ENCODE peak calls at places on chromosomes 12 and 14, in eight cellular contexts. One of them, this sample, is unnamed.

GRCh38 chr12:43758247-43758727 is 303 bp downstream of the PUS7L start:
- DNase-seq in GM20000: no peak
- DNase-seq in body of pancreas: peak
- DNase-seq in nephron progenitor cell: no peak
- DNase-seq in tibial artery: peak
- DNase-seq in cardiac muscle cell: peak
- DNase-seq in neural crest cell: peak
- DNase-seq in WTC11: peak
- DNase-seq in this sample: no peak

GRCh38 chr12:121893901-121894540 is 5.4 kb downstream of the PSMD9 start:
- DNase-seq in body of pancreas: peak
- DNase-seq in nephron progenitor cell: no peak
- DNase-seq in WTC11: no peak
- DNase-seq in GM20000: no peak
- DNase-seq in tibial artery: no peak
- DNase-seq in neural crest cell: no peak
- DNase-seq in cardiac muscle cell: peak
- DNase-seq in this sample: no peak

GRCh38 chr12:103908877-103909276 is 21.3 kb upstream of the HSP90B1 start:
- DNase-seq in tibial artery: no peak
- DNase-seq in body of pancreas: no peak
- DNase-seq in nephron progenitor cell: no peak
- DNase-seq in GM20000: no peak
- DNase-seq in WTC11: no peak
- DNase-seq in neural crest cell: no peak
- DNase-seq in cardiac muscle cell: peak
- DNase-seq in this sample: no peak

GRCh38 chr14:63432228-63432627 is 110.9 kb downstream of the PPP2R5E start:
- DNase-seq in WTC11: no peak
- DNase-seq in nephron progenitor cell: no peak
- DNase-seq in neural crest cell: no peak
- DNase-seq in tibial artery: no peak
- DNase-seq in GM20000: no peak
- DNase-seq in body of pancreas: no peak
- DNase-seq in cardiac muscle cell: no peak
- DNase-seq in this sample: no peak

GRCh38 chr12:49296836-49297694 is 2.1 kb downstream of the PRPH start:
- DNase-seq in cardiac muscle cell: no peak
- DNase-seq in tibial artery: peak
- DNase-seq in body of pancreas: peak
- DNase-seq in GM20000: peak
- DNase-seq in neural crest cell: no peak
- DNase-seq in nephron progenitor cell: peak
- DNase-seq in WTC11: peak
- DNase-seq in this sample: peak

GRCh38 chr14:73786942-73787759 is 64.5 kb upstream of the PTGR2 start:
- DNase-seq in WTC11: peak
- DNase-seq in neural crest cell: peak
- DNase-seq in tibial artery: peak
- DNase-seq in nephron progenitor cell: peak
- DNase-seq in cardiac muscle cell: peak
- DNase-seq in body of pancreas: peak
- DNase-seq in GM20000: peak
- DNase-seq in this sample: no peak

GRCh38 chr14:55071870-55072640 is 20.6 kb downstream of the MAPK1IP1L start:
- DNase-seq in WTC11: no peak
- DNase-seq in body of pancreas: no peak
- DNase-seq in neural crest cell: no peak
- DNase-seq in GM20000: peak
- DNase-seq in nephron progenitor cell: peak
- DNase-seq in tibial artery: no peak
- DNase-seq in cardiac muscle cell: peak
- DNase-seq in this sample: no peak

GRCh38 chr14:28635387-28635786 is 131.2 kb upstream of the FOXG1 start:
- DNase-seq in body of pancreas: no peak
- DNase-seq in neural crest cell: peak
- DNase-seq in tibial artery: no peak
- DNase-seq in cardiac muscle cell: peak
- DNase-seq in GM20000: no peak
- DNase-seq in WTC11: no peak
- DNase-seq in nephron progenitor cell: peak
- DNase-seq in this sample: no peak

GRCh38 chr14:68808696-68809095 is 15.8 kb upstream of the ZFP36L1 start:
- DNase-seq in cardiac muscle cell: no peak
- DNase-seq in neural crest cell: no peak
- DNase-seq in tibial artery: no peak
- DNase-seq in WTC11: no peak
- DNase-seq in body of pancreas: no peak
- DNase-seq in nephron progenitor cell: no peak
- DNase-seq in GM20000: no peak
- DNase-seq in this sample: no peak

GRCh38 chr12:65602191-65602578 is 222.1 kb upstream of the HMGA2 start:
- DNase-seq in tibial artery: no peak
- DNase-seq in GM20000: no peak
- DNase-seq in neural crest cell: no peak
- DNase-seq in body of pancreas: no peak
- DNase-seq in nephron progenitor cell: no peak
- DNase-seq in WTC11: no peak
- DNase-seq in cardiac muscle cell: peak
- DNase-seq in this sample: no peak

GRCh38 chr12:65605019-65605418 is 219.3 kb upstream of the HMGA2 start:
- DNase-seq in nephron progenitor cell: no peak
- DNase-seq in cardiac muscle cell: no peak
- DNase-seq in body of pancreas: no peak
- DNase-seq in WTC11: no peak
- DNase-seq in neural crest cell: no peak
- DNase-seq in GM20000: no peak
- DNase-seq in tibial artery: no peak
- DNase-seq in this sample: no peak

GRCh38 chr12:65603428-65604351 is 220.6 kb upstream of the HMGA2 start:
- DNase-seq in GM20000: no peak
- DNase-seq in tibial artery: peak
- DNase-seq in nephron progenitor cell: no peak
- DNase-seq in neural crest cell: no peak
- DNase-seq in body of pancreas: peak
- DNase-seq in cardiac muscle cell: peak
- DNase-seq in WTC11: no peak
- DNase-seq in this sample: no peak

GRCh38 chr12:65606008-65606766 is 218.1 kb upstream of the HMGA2 start:
- DNase-seq in nephron progenitor cell: no peak
- DNase-seq in GM20000: no peak
- DNase-seq in body of pancreas: no peak
- DNase-seq in WTC11: no peak
- DNase-seq in tibial artery: no peak
- DNase-seq in cardiac muscle cell: no peak
- DNase-seq in neural crest cell: no peak
- DNase-seq in this sample: no peak

GRCh38 chr12:65602579-65603295 is 221.5 kb upstream of the HMGA2 start:
- DNase-seq in tibial artery: peak
- DNase-seq in nephron progenitor cell: peak
- DNase-seq in body of pancreas: peak
- DNase-seq in cardiac muscle cell: peak
- DNase-seq in neural crest cell: peak
- DNase-seq in WTC11: peak
- DNase-seq in GM20000: peak
- DNase-seq in this sample: no peak
- TF ChIP-seq CTCF in tibial artery: peak
- TF ChIP-seq CTCF in nephron progenitor cell: peak
- TF ChIP-seq CTCF in body of pancreas: peak
- TF ChIP-seq CTCF in cardiac muscle cell: peak
- TF ChIP-seq CTCF in neural crest cell: peak
- TF ChIP-seq CTCF in WTC11: peak
- TF ChIP-seq CTCF in GM20000: peak
- TF ChIP-seq CTCF in this sample: peak

GRCh38 chr14:96267336-96267735 is 11.3 kb downstream of the BDKRB1 start:
- DNase-seq in neural crest cell: no peak
- DNase-seq in cardiac muscle cell: peak
- DNase-seq in nephron progenitor cell: no peak
- DNase-seq in tibial artery: no peak
- DNase-seq in WTC11: no peak
- DNase-seq in body of pancreas: peak
- DNase-seq in GM20000: no peak
- DNase-seq in this sample: no peak

GRCh38 chr14:96263347-96264199 is 7.6 kb downstream of the BDKRB1 start:
- DNase-seq in GM20000: no peak
- DNase-seq in nephron progenitor cell: no peak
- DNase-seq in cardiac muscle cell: peak
- DNase-seq in WTC11: no peak
- DNase-seq in body of pancreas: no peak
- DNase-seq in neural crest cell: no peak
- DNase-seq in tibial artery: no peak
- DNase-seq in this sample: no peak

GRCh38 chr14:96264200-96264553 is 8.2 kb downstream of the BDKRB1 start:
- DNase-seq in GM20000: no peak
- DNase-seq in WTC11: no peak
- DNase-seq in neural crest cell: no peak
- DNase-seq in body of pancreas: no peak
- DNase-seq in nephron progenitor cell: no peak
- DNase-seq in cardiac muscle cell: no peak
- DNase-seq in tibial artery: no peak
- DNase-seq in this sample: no peak

GRCh38 chr14:96265387-96265786 is 9.4 kb downstream of the BDKRB1 start:
- DNase-seq in cardiac muscle cell: no peak
- DNase-seq in body of pancreas: no peak
- DNase-seq in nephron progenitor cell: no peak
- DNase-seq in GM20000: no peak
- DNase-seq in neural crest cell: no peak
- DNase-seq in WTC11: no peak
- DNase-seq in tibial artery: no peak
- DNase-seq in this sample: no peak

GRCh38 chr14:96264850-96265249 is 8.8 kb downstream of the BDKRB1 start:
- DNase-seq in cardiac muscle cell: peak
- DNase-seq in neural crest cell: no peak
- DNase-seq in nephron progenitor cell: no peak
- DNase-seq in GM20000: no peak
- DNase-seq in WTC11: peak
- DNase-seq in tibial artery: no peak
- DNase-seq in body of pancreas: no peak
- DNase-seq in this sample: no peak
- TF ChIP-seq CTCF in cardiac muscle cell: peak
- TF ChIP-seq CTCF in neural crest cell: no peak
- TF ChIP-seq CTCF in nephron progenitor cell: no peak
- TF ChIP-seq CTCF in GM20000: no peak
- TF ChIP-seq CTCF in WTC11: no peak
- TF ChIP-seq CTCF in tibial artery: no peak
- TF ChIP-seq CTCF in body of pancreas: peak
- TF ChIP-seq CTCF in this sample: peak

GRCh38 chr12:29427964-29428363 is 47.0 kb upstream of the ERGIC2 start:
- DNase-seq in neural crest cell: no peak
- DNase-seq in GM20000: peak
- DNase-seq in tibial artery: no peak
- DNase-seq in WTC11: no peak
- DNase-seq in body of pancreas: no peak
- DNase-seq in nephron progenitor cell: no peak
- DNase-seq in cardiac muscle cell: peak
- DNase-seq in this sample: no peak
- TF ChIP-seq CTCF in neural crest cell: no peak
- TF ChIP-seq CTCF in GM20000: peak
- TF ChIP-seq CTCF in tibial artery: no peak
- TF ChIP-seq CTCF in WTC11: peak
- TF ChIP-seq CTCF in body of pancreas: no peak
- TF ChIP-seq CTCF in nephron progenitor cell: peak
- TF ChIP-seq CTCF in cardiac muscle cell: peak
- TF ChIP-seq CTCF in this sample: peak

GRCh38 chr12:5432011-5432400 is at the start of gene NTF3:
- DNase-seq in tibial artery: peak
- DNase-seq in nephron progenitor cell: peak
- DNase-seq in cardiac muscle cell: peak
- DNase-seq in GM20000: peak
- DNase-seq in body of pancreas: no peak
- DNase-seq in neural crest cell: peak
- DNase-seq in WTC11: peak
- DNase-seq in this sample: no peak

GRCh38 chr12:5429741-5430557 is 2.0 kb upstream of the NTF3 start:
- DNase-seq in nephron progenitor cell: no peak
- DNase-seq in tibial artery: no peak
- DNase-seq in WTC11: peak
- DNase-seq in GM20000: no peak
- DNase-seq in cardiac muscle cell: no peak
- DNase-seq in body of pancreas: no peak
- DNase-seq in neural crest cell: no peak
- DNase-seq in this sample: no peak

GRCh38 chr12:5430639-5431603 is 987 bp upstream of the NTF3 start:
- DNase-seq in neural crest cell: no peak
- DNase-seq in body of pancreas: no peak
- DNase-seq in cardiac muscle cell: no peak
- DNase-seq in GM20000: no peak
- DNase-seq in WTC11: peak
- DNase-seq in tibial artery: peak
- DNase-seq in nephron progenitor cell: no peak
- DNase-seq in this sample: no peak

GRCh38 chr12:5433081-5433839 is 1.4 kb downstream of the NTF3 start:
- DNase-seq in GM20000: no peak
- DNase-seq in tibial artery: peak
- DNase-seq in body of pancreas: no peak
- DNase-seq in WTC11: peak
- DNase-seq in neural crest cell: peak
- DNase-seq in nephron progenitor cell: peak
- DNase-seq in cardiac muscle cell: no peak
- DNase-seq in this sample: no peak

DNA sequence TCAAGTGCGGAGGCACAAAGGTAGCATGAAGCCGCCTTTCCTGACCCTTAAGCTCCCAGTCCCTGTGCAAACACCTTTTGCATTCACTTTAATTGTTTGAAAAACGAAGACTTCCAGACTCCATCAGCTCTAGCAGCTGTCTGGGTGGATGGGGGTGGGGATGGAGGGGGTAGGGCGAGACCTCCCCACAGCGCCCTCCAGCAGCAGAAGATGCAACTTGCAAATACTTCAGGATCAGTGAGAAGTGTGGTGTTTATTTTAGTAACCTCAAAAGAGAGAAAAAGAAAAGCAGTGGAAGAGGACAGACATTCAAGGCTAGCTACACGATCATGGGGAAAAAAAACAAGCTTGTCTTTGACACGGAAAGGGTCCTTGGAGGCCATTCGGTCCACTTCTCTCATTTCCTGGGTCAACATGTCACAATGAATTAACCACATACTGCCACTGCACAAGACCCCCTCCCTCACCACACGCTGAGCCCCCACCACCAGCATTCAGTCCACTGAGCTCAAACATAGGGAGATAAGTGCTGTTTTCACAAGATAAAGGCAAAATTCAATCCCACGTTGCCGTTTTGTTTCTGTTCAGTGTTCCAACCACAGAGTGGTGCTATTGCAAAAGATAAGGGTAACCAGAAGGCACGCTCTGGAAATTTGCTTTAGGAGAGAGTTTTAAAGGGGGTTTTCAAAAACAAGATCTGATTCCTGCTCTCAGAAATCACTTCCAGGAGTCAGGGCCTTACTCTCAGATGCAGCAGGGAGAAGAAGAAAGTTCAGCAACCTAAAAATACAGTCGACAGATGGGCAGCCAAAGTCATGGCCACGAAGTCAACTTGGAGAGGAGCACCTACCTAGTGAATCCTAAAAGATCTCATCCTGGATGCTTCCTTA is 3.3 kb upstream of the NTF3 start:
- DNase-seq in tibial artery: no peak
- DNase-seq in neural crest cell: no peak
- DNase-seq in WTC11: peak
- DNase-seq in cardiac muscle cell: peak
- DNase-seq in GM20000: no peak
- DNase-seq in body of pancreas: no peak
- DNase-seq in nephron progenitor cell: no peak
- DNase-seq in this sample: no peak
- TF ChIP-seq CTCF in tibial artery: peak
- TF ChIP-seq CTCF in neural crest cell: peak
- TF ChIP-seq CTCF in WTC11: no peak
- TF ChIP-seq CTCF in cardiac muscle cell: peak
- TF ChIP-seq CTCF in GM20000: no peak
- TF ChIP-seq CTCF in body of pancreas: peak
- TF ChIP-seq CTCF in nephron progenitor cell: peak
- TF ChIP-seq CTCF in this sample: peak

GRCh38 chr14:80546056-80546854 is 335.0 kb upstream of the DIO2 start:
- DNase-seq in GM20000: no peak
- DNase-seq in neural crest cell: no peak
- DNase-seq in nephron progenitor cell: no peak
- DNase-seq in WTC11: no peak
- DNase-seq in tibial artery: no peak
- DNase-seq in cardiac muscle cell: no peak
- DNase-seq in body of pancreas: no peak
- DNase-seq in this sample: no peak
- TF ChIP-seq CTCF in GM20000: no peak
- TF ChIP-seq CTCF in neural crest cell: no peak
- TF ChIP-seq CTCF in nephron progenitor cell: no peak
- TF ChIP-seq CTCF in WTC11: no peak
- TF ChIP-seq CTCF in tibial artery: no peak
- TF ChIP-seq CTCF in cardiac muscle cell: no peak
- TF ChIP-seq CTCF in body of pancreas: no peak
- TF ChIP-seq CTCF in this sample: no peak

This sample was measured in chondrocyte.